ENCODE peak calls at places on chromosome 10, in six cellular contexts. B is posterior cingulate gyrus; A is lung; W is lower lobe of right lung; T is RWPE1; M is activated CD8-positive, alpha-beta T cell treated with anti-CD3 and anti-CD28 coated beads, Interleukin-2, amount 10 ng/mL, durations not matched to agents 7 days and 5 days. G is an unnamed sample.

GRCh38 chr10:7300327-7300726 is 110.5 kb downstream of the SFMBT2 start:
- DNase-seq in B (no peak), T (peak; percentile 12), M (no peak), A (no peak), W (no peak), G (no peak)

GRCh38 chr10:90644165-90644564 is 213.7 kb downstream of the HTR7 start:
- DNase-seq in A (no peak), T (no peak), W (no peak), M (no peak), B (no peak), G (no peak)

GRCh38 chr10:103646304-103646703 is 152.8 kb downstream of the NEURL1 start:
- DNase-seq in A (no peak), T (no peak), B (no peak), M (no peak), W (no peak), G (no peak)

GRCh38 chr10:70784476-70784875 is 701 bp downstream of the TBATA start:
- DNase-seq in A (no peak), M (no peak), B (no peak), T (no peak), W (no peak), G (no peak)

GRCh38 chr10:30687698-30688213 is 58.2 kb upstream of the LYZL2 start:
- DNase-seq in W (peak; percentile 77), M (peak; percentile 84), B (peak; percentile 78), A (peak; percentile 77), T (peak; percentile 59), G (peak; percentile 74)

GRCh38 chr10:75355706-75356105 is 45.9 kb downstream of the ZNF503 start:
- DNase-seq in A (no peak), B (no peak), W (no peak), T (no peak), M (no peak), G (no peak)

GRCh38 chr10:87079106-87079836 is 15.4 kb downstream of the GLUD1 start:
- DNase-seq in B (no peak), A (no peak), W (no peak), T (no peak), M (no peak), G (no peak)

GRCh38 chr10:93993782-93994668 is at the start of gene PLCE1:
- DNase-seq in M (no peak), B (peak; percentile 29), W (peak; percentile 71), A (peak; percentile 51), T (peak; percentile 58), G (peak; percentile 46)

GRCh38 chr10:15123749-15124184 is 26.6 kb downstream of the RPP38 start:
- DNase-seq in A (no peak), W (no peak), B (no peak), T (peak; percentile 66), M (no peak), G (no peak)